ENCODE peak calls at places on chromosomes 16 and 17, in eight cellular contexts. D, W, J, K, G, L, N and U are unnamed samples.

GRCh38 chr17:4785311-4786110 is 653 bp downstream of the VMO1 start:
- DNase-seq in G (no peak), L (no peak), W (no peak), N (no peak), K (no peak), D (no peak), J (no peak), U (no peak)

GRCh38 chr17:10550014-10550413 is 556 bp upstream of the MYH2 start:
- DNase-seq in K (no peak), G (no peak), N (no peak), D (no peak), W (no peak), J (no peak), L (no peak), U (no peak)

GRCh38 chr17:35865412-35866355 is 3.0 kb downstream of the HEATR9 start:
- DNase-seq in W (no peak), D (no peak), K (no peak), N (no peak), J (peak), G (no peak), L (no peak), U (no peak)

GRCh38 chr16:4339909-4340308 is 11.2 kb downstream of the PAM16 start:
- DNase-seq in N (no peak), K (no peak), D (no peak), W (no peak), J (peak), G (no peak), L (no peak), U (no peak)

GRCh38 chr17:70074991-70075390 is at the start of gene KCNJ16:
- DNase-seq in D (peak), J (no peak), W (no peak), G (no peak), L (no peak), K (no peak), N (peak), U (no peak)

GRCh38 chr16:83899272-83899897 is 470 bp downstream of the MLYCD start:
- DNase-seq in L (no peak), N (peak), W (peak), G (peak), D (peak), K (peak), J (peak), U (no peak)

GRCh38 chr16:203246-203645 is 23.0 kb downstream of the HBQ1 start:
- DNase-seq in G (no peak), J (no peak), K (no peak), N (no peak), L (no peak), D (no peak), W (no peak), U (no peak)

GRCh38 chr17:73131993-73132595 is 32.7 kb upstream of the SSTR2 start:
- DNase-seq in J (no peak), D (no peak), L (no peak), K (no peak), G (no peak), N (no peak), W (no peak), U (no peak)

GRCh38 chr17:31446195-31446967 is 54.9 kb downstream of the RAB11FIP4 start:
- DNase-seq in L (no peak), J (no peak), G (no peak), W (no peak), D (peak), N (peak), K (no peak), U (no peak)

GRCh38 chr17:81471804-81472456 is 40.7 kb downstream of the ACTG1 start:
- DNase-seq in N (peak), G (no peak), J (no peak), K (no peak), D (peak), L (peak), W (no peak), U (no peak)

GRCh38 chr16:73032548-73033270 is 15.2 kb downstream of the ZFHX3 start:
- DNase-seq in L (no peak), D (no peak), J (no peak), K (no peak), W (no peak), N (no peak), G (no peak), U (no peak)

GRCh38 chr17:66538776-66539175 is 236.4 kb downstream of the PRKCA start:
- DNase-seq in L (no peak), D (no peak), J (no peak), K (no peak), N (no peak), G (no peak), W (no peak), U (no peak)

GRCh38 chr17:41957058-41957868 is 9.3 kb upstream of the CNP start:
- DNase-seq in J (peak), N (no peak), K (no peak), W (no peak), D (no peak), L (no peak), G (no peak), U (no peak)

GRCh38 chr17:13197586-13197985 is 179.8 kb upstream of the ELAC2 start:
- DNase-seq in N (no peak), L (no peak), G (no peak), D (no peak), K (no peak), W (no peak), J (no peak), U (no peak)

GRCh38 chr17:73165616-73166404 is 1.0 kb downstream of the SSTR2 start:
- DNase-seq in J (no peak), W (no peak), D (no peak), G (no peak), N (peak), K (no peak), L (no peak), U (no peak)

GRCh38 chr17:41710472-41711090 is 1.6 kb upstream of the GAST start:
- DNase-seq in W (no peak), K (no peak), N (no peak), L (no peak), J (peak), D (peak), G (no peak), U (no peak)

GRCh38 chr16:79415983-79416641 is 184.4 kb downstream of the MAF start:
- DNase-seq in J (no peak), L (no peak), N (no peak), D (no peak), K (no peak), G (no peak), W (no peak), U (no peak)

GRCh38 chr17:77209330-77209748 is 68.6 kb downstream of the SEC14L1 start:
- DNase-seq in J (no peak), W (no peak), G (no peak), K (no peak), L (no peak), D (no peak), N (no peak), U (no peak)

GRCh38 chr16:63217011-63217410 is 1180.8 kb upstream of the CDH8 start:
- DNase-seq in K (no peak), D (no peak), G (no peak), W (no peak), N (no peak), L (no peak), J (no peak), U (no peak)

GRCh38 chr17:81331527-81332043 is 36.5 kb upstream of the SLC38A10 start:
- DNase-seq in N (peak), K (no peak), W (no peak), G (no peak), L (no peak), J (no peak), D (no peak), U (no peak)

GRCh38 chr16:27639588-27640276 is 89.8 kb downstream of the KATNIP start:
- DNase-seq in K (peak), N (no peak), D (peak), G (no peak), W (no peak), L (no peak), J (peak), U (no peak)

GRCh38 chr16:49330562-49331201 is 42.9 kb upstream of the C16orf78 start:
- DNase-seq in G (no peak), D (no peak), K (no peak), J (no peak), N (no peak), L (no peak), W (no peak), U (no peak)

GRCh38 chr16:81388357-81388756 is 56.3 kb upstream of the CMIP start:
- DNase-seq in W (no peak), J (no peak), L (no peak), N (no peak), G (no peak), K (no peak), D (no peak), U (no peak)

GRCh38 chr16:81608515-81609209 is 164.1 kb downstream of the CMIP start:
- DNase-seq in J (peak), N (no peak), D (no peak), W (no peak), L (no peak), G (no peak), K (no peak), U (no peak)

GRCh38 chr17:50559674-50560184 is 786 bp upstream of the CACNA1G start:
- DNase-seq in W (peak), N (peak), G (no peak), L (no peak), D (peak), K (no peak), J (peak), U (no peak)

GRCh38 chr17:81249233-81250040 is 10.3 kb downstream of the NDUFAF8 start:
- DNase-seq in W (no peak), L (no peak), N (no peak), K (no peak), D (peak), J (peak), G (no peak), U (no peak)

GRCh38 chr16:4647661-4647965 is 23.0 kb downstream of the MGRN1 start:
- DNase-seq in L (no peak), W (no peak), K (no peak), G (no peak), D (no peak), N (no peak), J (no peak), U (no peak)

GRCh38 chr17:58325976-58326468 is 2.6 kb downstream of the TSPOAP1 start:
- DNase-seq in N (no peak), J (no peak), K (no peak), W (no peak), D (peak), G (no peak), L (no peak), U (no peak)

GRCh38 chr17:18257268-18257681 is 1.3 kb downstream of the FLII start:
- DNase-seq in W (no peak), J (no peak), L (no peak), G (no peak), N (peak), D (no peak), K (peak), U (no peak)

GRCh38 chr17:81130385-81131288 is 34.7 kb upstream of the PVALEF start:
- DNase-seq in N (no peak), J (no peak), G (no peak), L (no peak), D (no peak), W (no peak), K (no peak), U (no peak)

GRCh38 chr16:3022208-3022696 is 1.5 kb downstream of the HCFC1R1 start:
- DNase-seq in W (peak), K (no peak), J (peak), N (peak), D (peak), G (peak), L (peak), U (no peak)

GRCh38 chr17:45110676-45111611 is 21.4 kb downstream of the PLCD3 start:
- DNase-seq in W (no peak), L (no peak), D (no peak), K (no peak), G (no peak), N (peak), J (no peak), U (no peak)